ENCODE peak calls at places on chromosomes 11 and 22, in eight cellular contexts. W is right cardiac atrium; R is SJCRH30; V is aorta; N is body of pancreas; Y is testis; E is CD8-positive, alpha-beta memory T cell; O is transverse colon. I is an unnamed sample.
A peak's percentile ranks its signal among the peaks of the same experiment; 100 is the strongest.

GRCh38 chr22:47304854-47305253 is 542.4 kb downstream of the TBC1D22A start:
- DNase-seq in W (no peak), R (no peak), V (no peak), N (no peak), Y (no peak), E (no peak), O (no peak), I (no peak)

GRCh38 chr11:11215944-11216343 is 137.1 kb downstream of the CSNK2A3 start:
- DNase-seq in W (no peak), R (peak; percentile 40), V (no peak), N (no peak), Y (peak; percentile 45), E (no peak), O (no peak), I (no peak)

GRCh38 chr11:45736424-45736823 is 68.5 kb upstream of the SLC35C1 start:
- DNase-seq in W (peak; percentile 25), R (no peak), V (no peak), N (no peak), Y (no peak), E (no peak), O (no peak), I (peak; percentile 16)

GRCh38 chr22:48104102-48104738 is 1341.8 kb downstream of the TBC1D22A start:
- DNase-seq in W (no peak), R (no peak), V (no peak), N (no peak), Y (no peak), E (no peak), O (no peak), I (no peak)

GRCh38 chr11:83725718-83726117 is 439.6 kb upstream of the CCDC90B start:
- DNase-seq in W (no peak), R (no peak), V (no peak), N (no peak), Y (no peak), E (no peak), O (no peak), I (no peak)

GRCh38 chr22:47793304-47794101 is 1031.1 kb downstream of the TBC1D22A start:
- DNase-seq in W (no peak), R (no peak), V (no peak), N (no peak), Y (no peak), E (no peak), O (no peak), I (no peak)

GRCh38 chr22:17171313-17172171 is 12.5 kb upstream of the HDHD5 start:
- DNase-seq in W (peak; percentile 94), R (peak; percentile 93), V (peak; percentile 98), N (peak; percentile 91), Y (peak; percentile 91), E (peak; percentile 66), O (peak; percentile 92), I (peak; percentile 90)

GRCh38 chr11:1488575-1489180 is 2.1 kb upstream of the MOB2 start:
- DNase-seq in W (no peak), R (no peak), V (peak; percentile 74), N (no peak), Y (no peak), E (no peak), O (no peak), I (no peak)

GRCh38 chr11:103541186-103541795 is 432.1 kb downstream of the DYNC2H1 start:
- DNase-seq in W (no peak), R (no peak), V (no peak), N (no peak), Y (no peak), E (no peak), O (no peak), I (no peak)

GRCh38 chr22:20421507-20421874 is 16.1 kb downstream of the SCARF2 start:
- DNase-seq in W (no peak), R (no peak), V (peak; percentile 35), N (no peak), Y (no peak), E (no peak), O (no peak), I (no peak)

GRCh38 chr11:2153581-2154194 is 7.3 kb downstream of the INS start:
- DNase-seq in W (no peak), R (no peak), V (no peak), N (no peak), Y (no peak), E (no peak), O (no peak), I (no peak)

DNA sequence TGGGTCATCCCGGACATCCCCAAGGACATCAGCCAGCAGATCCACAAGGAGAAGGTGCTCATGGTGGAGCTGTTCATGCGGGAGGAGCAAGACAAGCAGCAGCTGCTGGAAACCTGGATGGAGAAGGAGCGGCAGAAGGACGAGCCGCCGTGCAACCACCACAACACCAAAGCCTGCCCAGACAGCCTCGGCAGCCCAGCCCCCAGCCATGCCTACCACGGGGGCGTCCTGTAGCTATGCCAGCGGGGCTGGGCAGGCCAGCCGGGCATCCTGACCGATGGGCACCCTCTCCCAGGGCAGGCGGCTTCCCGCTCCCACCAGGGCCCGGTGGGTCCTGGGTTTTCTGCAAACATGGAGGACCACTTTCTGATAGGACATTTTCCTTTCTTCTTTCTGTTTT is 15.3 kb upstream of the FADD start:
- DNase-seq in W (no peak), R (no peak), V (no peak), N (no peak), Y (no peak), E (no peak), O (no peak), I (no peak)
- H3K27me3 ChIP-seq in W (no peaks in the 10 kb centered on the region), R (no peaks in the 10 kb centered on the region), V (no peaks in the 10 kb centered on the region), N (no peaks in the 10 kb centered on the region), Y (no peaks in the 10 kb centered on the region), E (no peaks in the 10 kb centered on the region), O (peaks cover 7% of the 10 kb centered on the region), I (no peaks in the 10 kb centered on the region)

GRCh38 chr22:37995460-37995859 is 11.1 kb upstream of the SOX10 start:
- DNase-seq in W (no peak), R (no peak), V (no peak), N (no peak), Y (no peak), E (no peak), O (no peak), I (no peak)
- H3K27me3 ChIP-seq in W (no peaks in the 10 kb centered on the region), R (peaks cover 5% of the 10 kb centered on the region), V (no peaks in the 10 kb centered on the region), N (no peaks in the 10 kb centered on the region), Y (no peaks in the 10 kb centered on the region), E (no peaks in the 10 kb centered on the region), O (no peaks in the 10 kb centered on the region), I (no peaks in the 10 kb centered on the region)

GRCh38 chr22:32308191-32308590 is 49.5 kb upstream of the RFPL3 start:
- DNase-seq in W (no peak), R (no peak), V (no peak), N (no peak), Y (peak; percentile 5), E (no peak), O (no peak), I (no peak)

GRCh38 chr22:32307617-32308016 is 50.0 kb upstream of the RFPL3 start:
- DNase-seq in W (no peak), R (no peak), V (no peak), N (no peak), Y (no peak), E (no peak), O (no peak), I (no peak)

GRCh38 chr22:32308934-32309333 is 48.7 kb upstream of the RFPL3 start:
- DNase-seq in W (no peak), R (no peak), V (no peak), N (no peak), Y (peak; percentile 6), E (no peak), O (no peak), I (no peak)

GRCh38 chr22:32307055-32307454 is 50.6 kb upstream of the RFPL3 start:
- DNase-seq in W (no peak), R (no peak), V (no peak), N (no peak), Y (peak; percentile 0), E (no peak), O (no peak), I (no peak)

GRCh38 chr22:32306561-32306960 is 51.1 kb upstream of the RFPL3 start:
- DNase-seq in W (no peak), R (no peak), V (no peak), N (no peak), Y (peak; percentile 9), E (no peak), O (no peak), I (no peak)
- H3K27me3 ChIP-seq in W (no peaks in the 10 kb centered on the region), R (no peaks in the 10 kb centered on the region), V (no peaks in the 10 kb centered on the region), N (no peaks in the 10 kb centered on the region), Y (no peaks in the 10 kb centered on the region), E (no peaks in the 10 kb centered on the region), O (peaks cover 10% of the 10 kb centered on the region), I (no peaks in the 10 kb centered on the region)

GRCh38 chr22:22697377-22698120 is 53.1 kb downstream of the GGTLC2 start:
- DNase-seq in W (no peak), R (no peak), V (no peak), N (no peak), Y (no peak), E (no peak), O (no peak), I (no peak)
- H3K27me3 ChIP-seq in W (no peaks in the 10 kb centered on the region), R (no peaks in the 10 kb centered on the region), V (no peaks in the 10 kb centered on the region), N (no peaks in the 10 kb centered on the region), Y (no peaks in the 10 kb centered on the region), E (no peaks in the 10 kb centered on the region), O (no peaks in the 10 kb centered on the region), I (no peaks in the 10 kb centered on the region)

GRCh38 chr11:57123590-57123989 is 58.2 kb upstream of the LRRC55 start:
- DNase-seq in W (no peak), R (no peak), V (no peak), N (no peak), Y (no peak), E (no peak), O (no peak), I (no peak)
- H3K27me3 ChIP-seq in W (no peaks in the 10 kb centered on the region), R (peaks cover 3% of the 10 kb centered on the region), V (peaks cover 3% of the 10 kb centered on the region), N (peaks cover 6% of the 10 kb centered on the region), Y (no peaks in the 10 kb centered on the region), E (no peaks in the 10 kb centered on the region), O (no peaks in the 10 kb centered on the region), I (peaks cover 21% of the 10 kb centered on the region)

I was measured in HL-60.